ENCODE peak calls at places on chromosomes 6 and 20, in four cellular contexts. B, C, O and Y are unnamed samples.

GRCh38 chr6:12776291-12776690 is 59.7 kb downstream of the PHACTR1 start:
- DNase-seq in B (no peak), C (no peak), O (no peak), Y (no peak)

GRCh38 chr6:26464416-26465131 is 6.8 kb downstream of the BTN2A1 start:
- DNase-seq in B (no peak), C (no peak), O (no peak), Y (no peak)

GRCh38 chr6:12484519-12484918 is 194.4 kb downstream of the EDN1 start:
- DNase-seq in B (no peak), C (no peak), O (no peak), Y (no peak)

GRCh38 chr20:48758206-48758820 is 69.5 kb downstream of the PREX1 start:
- DNase-seq in B (no peak), C (no peak), O (no peak), Y (no peak)

GRCh38 chr20:9699181-9699580 is 139.7 kb downstream of the PAK5 start:
- DNase-seq in B (no peak), C (no peak), O (no peak), Y (no peak)

GRCh38 chr20:3712279-3712873 is at the start of gene SIGLEC1:
- DNase-seq in B (no peak), C (peak; percentile 88), O (peak; percentile 39), Y (no peak)

GRCh38 chr20:59602546-59603080 is 1.7 kb upstream of the PHACTR3 start:
- DNase-seq in B (no peak), C (no peak), O (no peak), Y (no peak)

GRCh38 chr20:32460683-32461320 is 102.7 kb downstream of the ASXL1 start:
- DNase-seq in B (no peak), C (no peak), O (no peak), Y (no peak)

GRCh38 chr20:37543828-37544227 is 16.2 kb upstream of the BLCAP start:
- DNase-seq in B (no peak), C (no peak), O (no peak), Y (no peak)

GRCh38 chr20:43721429-43722152 is 5.2 kb downstream of the GTSF1L start:
- DNase-seq in B (no peak), C (no peak), O (no peak), Y (no peak)

GRCh38 chr6:159505140-159505922 is 187.7 kb downstream of the SOD2 start:
- DNase-seq in B (no peak), C (no peak), O (peak; percentile 22), Y (no peak)

GRCh38 chr6:16049178-16049577 is 79.7 kb upstream of the MYLIP start:
- DNase-seq in B (no peak), C (no peak), O (no peak), Y (no peak)

GRCh38 chr6:75116946-75117345 is 88.9 kb downstream of the COL12A1 start:
- DNase-seq in B (no peak), C (no peak), O (no peak), Y (no peak)

GRCh38 chr6:130140084-130140483 is 82.7 kb downstream of the SAMD3 start:
- DNase-seq in B (no peak), C (no peak), O (no peak), Y (no peak)

GRCh38 chr6:38774933-38775707 is 60.0 kb downstream of the DNAH8 start:
- DNase-seq in B (peak; percentile 37), C (no peak), O (no peak), Y (no peak)

GRCh38 chr6:3147914-3148757 is 9.2 kb downstream of the TUBB2A start:
- DNase-seq in B (no peak), C (no peak), O (no peak), Y (no peak)

GRCh38 chr6:68167604-68168003 is 467.5 kb upstream of the ADGRB3 start:
- DNase-seq in B (no peak), C (no peak), O (no peak), Y (no peak)

GRCh38 chr6:151862461-151862860 is 55.0 kb downstream of the ESR1 start:
- DNase-seq in B (no peak), C (no peak), O (no peak), Y (no peak)

GRCh38 chr20:20435453-20435852 is 67.5 kb downstream of the INSM1 start:
- DNase-seq in B (no peak), C (no peak), O (no peak), Y (no peak)

GRCh38 chr6:1001655-1002349 is 308.9 kb upstream of the EXOC2 start:
- DNase-seq in B (peak; percentile 66), C (no peak), O (no peak), Y (no peak)

GRCh38 chr6:10170816-10171215 is 244.1 kb downstream of the TFAP2A start:
- DNase-seq in B (no peak), C (no peak), O (no peak), Y (no peak)

GRCh38 chr6:28817808-28818145 is 106.0 kb downstream of the TRIM27 start:
- DNase-seq in B (no peak), C (no peak), O (no peak), Y (no peak)

GRCh38 chr6:10205120-10205519 is 209.8 kb downstream of the TFAP2A start:
- DNase-seq in B (no peak), C (no peak), O (no peak), Y (no peak)

GRCh38 chr6:27111743-27112142 is 135.8 kb upstream of the PRSS16 start:
- DNase-seq in B (no peak), C (no peak), O (no peak), Y (no peak)

GRCh38 chr6:150272976-150273315 is 95.9 kb upstream of the IYD start:
- DNase-seq in B (no peak), C (no peak), O (no peak), Y (no peak)

GRCh38 chr20:37418591-37418990 is 72.7 kb downstream of the SRC start:
- DNase-seq in B (no peak), C (no peak), O (no peak), Y (no peak)

GRCh38 chr6:37308084-37308817 is 45.5 kb upstream of the RNF8 start:
- DNase-seq in B (no peak), C (no peak), O (no peak), Y (no peak)

GRCh38 chr6:6910734-6911295 is 196.9 kb upstream of the RREB1 start:
- DNase-seq in B (no peak), C (no peak), O (no peak), Y (no peak)

GRCh38 chr20:34943808-34944568 is 11.6 kb downstream of the GSS start:
- DNase-seq in B (no peak), C (no peak), O (no peak), Y (no peak)

GRCh38 chr6:22886881-22887581 is 317.7 kb downstream of the HDGFL1 start:
- DNase-seq in B (peak; percentile 52), C (no peak), O (no peak), Y (no peak)

GRCh38 chr6:119152187-119152586 is 73.7 kb upstream of the FAM184A start:
- DNase-seq in B (no peak), C (no peak), O (no peak), Y (no peak)

GRCh38 chr6:152135755-152136448 is 328.4 kb downstream of the ESR1 start:
- DNase-seq in B (no peak), C (no peak), O (no peak), Y (no peak)

GRCh38 chr6:157912326-157912725 is 69.3 kb upstream of the SYNJ2 start:
- DNase-seq in B (no peak), C (no peak), O (no peak), Y (no peak)

GRCh38 chr20:1804554-1804956 is 90.7 kb upstream of the SIRPA start:
- DNase-seq in B (no peak), C (no peak), O (no peak), Y (no peak)

GRCh38 chr20:1804129-1804503 is 91.1 kb upstream of the SIRPA start:
- DNase-seq in B (no peak), C (no peak), O (no peak), Y (no peak)

GRCh38 chr20:1802385-1803215 is 92.6 kb upstream of the SIRPA start:
- DNase-seq in B (peak; percentile 74), C (peak; percentile 84), O (no peak), Y (peak; percentile 46)

GRCh38 chr20:1805161-1805581 is 90.0 kb upstream of the SIRPA start:
- DNase-seq in B (no peak), C (no peak), O (no peak), Y (no peak)

DNA sequence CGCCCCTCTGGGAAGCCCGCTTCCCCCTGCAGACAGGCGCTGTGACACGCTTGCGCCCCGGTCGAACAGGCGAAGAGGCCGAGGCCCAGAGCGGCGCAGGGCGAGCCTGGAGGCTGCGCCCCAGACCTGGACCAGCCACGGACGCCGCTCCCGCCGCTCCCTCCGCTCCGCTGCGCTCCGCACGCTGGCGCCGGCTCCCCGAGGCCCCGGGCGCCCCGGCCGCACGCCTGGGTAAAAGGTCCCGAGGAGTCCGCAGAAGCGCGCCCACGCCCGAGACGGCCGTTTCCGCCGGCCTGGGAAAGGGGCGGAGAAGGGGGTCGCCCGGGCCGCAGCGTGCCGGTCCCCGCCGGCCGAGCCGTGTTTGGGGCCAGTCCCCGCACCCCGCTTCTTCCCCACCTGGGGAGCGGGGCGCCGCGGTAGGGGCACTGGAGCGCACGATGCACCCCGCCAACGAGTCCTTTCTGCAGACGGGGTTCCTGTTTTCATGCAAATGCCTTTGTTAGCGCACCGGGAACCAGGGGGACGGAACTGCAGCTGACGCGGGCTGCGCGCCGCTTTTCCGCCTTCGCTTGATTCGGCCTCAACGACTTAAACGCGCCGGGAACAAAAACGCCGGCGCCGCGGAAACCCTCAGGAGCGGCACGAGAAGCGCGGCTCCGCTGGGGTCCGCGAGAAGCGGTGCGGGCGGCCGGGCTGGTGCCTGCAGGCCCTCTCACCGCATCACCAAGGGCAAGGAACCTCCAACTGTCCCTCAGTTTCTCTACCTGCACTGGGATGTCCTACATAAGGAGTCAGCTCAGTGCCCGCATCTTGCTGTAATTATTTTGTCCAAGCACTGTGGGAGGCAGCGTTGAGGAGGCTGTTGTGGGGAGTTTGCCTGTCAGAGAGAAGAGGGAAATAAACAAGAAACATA is 91.7 kb upstream of the SIRPA start:
- DNase-seq in B (peak; percentile 85), C (peak; percentile 88), O (no peak), Y (peak; percentile 68)
- H3K4me3 ChIP-seq in B (peak overlapping the region; percentile 52), C (peak overlapping the region; percentile 65), O (peak overlapping the region; percentile 26), Y (no peak overlapping the region)

GRCh38 chr6:170535002-170535401 is 18.1 kb downstream of the PSMB1 start:
- DNase-seq in B (no peak), C (no peak), O (no peak), Y (no peak)
- H3K36me3 ChIP-seq in B (peaks cover 14% of the 10 kb centered on the region), C (peaks cover 91% of the 10 kb centered on the region), O (peaks cover 82% of the 10 kb centered on the region), Y (peaks cover 76% of the 10 kb centered on the region)

DNA sequence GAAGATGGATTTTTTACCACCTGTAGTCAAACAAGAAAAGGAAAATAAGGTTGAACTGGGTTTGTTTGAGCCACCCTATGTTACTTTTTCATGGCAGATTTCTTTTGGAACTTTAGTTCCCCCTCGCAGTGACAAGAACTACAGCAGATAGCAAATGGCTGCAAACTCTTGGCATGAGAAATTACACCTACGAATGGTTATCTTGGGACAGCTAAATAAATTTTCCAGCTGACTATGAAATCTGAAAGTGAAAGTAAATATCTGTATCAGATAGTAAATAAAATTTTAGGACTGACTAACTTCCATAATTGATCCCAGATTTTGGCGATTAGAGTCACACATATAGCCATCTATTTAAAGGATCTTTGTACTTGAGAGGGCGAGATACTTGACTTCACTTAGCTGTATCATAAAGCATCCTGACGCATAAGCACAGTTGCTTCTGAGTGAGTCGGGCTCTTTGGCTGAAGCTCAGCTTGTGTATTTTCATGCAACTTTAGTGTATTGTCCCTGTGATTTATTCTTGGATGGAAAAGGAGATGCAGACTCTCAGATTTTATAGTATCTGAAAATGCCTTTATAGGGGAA is 125.3 kb upstream of the B3GAT2 start:
- DNase-seq in B (no peak), C (no peak), O (no peak), Y (no peak)
- H3K4me3 ChIP-seq in B (no peak overlapping the region), C (peak overlapping the region; percentile 30), O (no peak overlapping the region), Y (no peak overlapping the region)

DNA sequence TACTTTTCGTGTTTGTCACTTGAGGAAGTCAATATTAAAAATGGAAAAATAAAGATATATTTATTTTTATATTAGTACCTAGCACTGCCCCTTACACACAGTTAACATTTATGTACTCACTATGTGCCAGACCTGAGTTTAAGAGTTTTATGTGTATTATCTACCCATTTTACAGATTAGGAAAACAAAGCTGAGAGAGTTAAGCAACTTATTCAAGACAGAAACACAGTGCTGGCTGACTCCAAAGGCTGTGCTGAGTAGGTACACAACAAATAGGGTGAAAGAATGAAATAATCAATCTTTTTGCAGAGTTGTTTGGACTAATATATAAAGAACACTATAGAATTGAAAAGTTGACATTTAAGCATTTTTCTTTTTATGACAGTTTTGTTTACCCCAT is 127.9 kb downstream of the REV3L start:
- DNase-seq in B (no peak), C (no peak), O (no peak), Y (no peak)
- H3K36me3 ChIP-seq in B (peaks cover 3% of the 10 kb centered on the region), C (peaks cover 64% of the 10 kb centered on the region), O (peaks cover 50% of the 10 kb centered on the region), Y (peaks cover 66% of the 10 kb centered on the region)